ENCODE peak calls at places on chromosomes 13 and 19, in nine cellular contexts. J, L, P, R, V, E, N, X and Q are unnamed samples. For H3K9me3, the result is how much of the 10 kb centered on the place peaks cover.

GRCh38 chr13:114194853-114195252 is 15.8 kb downstream of the CFAP97D2 start:
- DNase-seq in R (no peak), V (no peak), N (no peak), J (no peak), L (no peak), P (no peak), X (no peak), E (no peak), Q (no peak)

GRCh38 chr13:49587311-49587847 is 2.0 kb upstream of the RCBTB1 start:
- DNase-seq in E (no peak), R (no peak), X (no peak), V (no peak), P (no peak), L (no peak), N (no peak), J (no peak), Q (no peak)

GRCh38 chr13:43273362-43273761 is 250.0 kb downstream of the DNAJC15 start:
- DNase-seq in N (no peak), L (no peak), P (no peak), E (no peak), V (no peak), X (no peak), J (no peak), R (no peak), Q (no peak)

GRCh38 chr19:50323782-50324133 is 5.4 kb downstream of the KCNC3 start:
- DNase-seq in V (no peak), R (no peak), N (no peak), J (no peak), L (no peak), X (no peak), E (no peak), P (no peak), Q (no peak)

GRCh38 chr19:51478381-51479285 is at the start of gene CEACAM18:
- DNase-seq in E (no peak), X (peak), L (no peak), R (no peak), P (no peak), V (no peak), J (no peak), N (peak), Q (no peak)

GRCh38 chr13:97226788-97227627 is 4.9 kb downstream of the MBNL2 start:
- DNase-seq in L (no peak), R (no peak), P (no peak), X (no peak), V (no peak), E (peak), N (peak), J (no peak), Q (no peak)

GRCh38 chr19:38400361-38400760 is 2.5 kb upstream of the FAM98C start:
- DNase-seq in J (no peak), N (no peak), L (no peak), R (no peak), X (no peak), V (no peak), P (no peak), E (no peak), Q (no peak)

GRCh38 chr19:19627716-19628498 is at the start of gene LPAR2:
- DNase-seq in X (peak), L (peak), R (no peak), V (no peak), E (peak), J (peak), N (no peak), P (no peak), Q (no peak)

GRCh38 chr19:46393456-46394397 is 19.6 kb downstream of the CCDC8 start:
- DNase-seq in L (peak), P (no peak), V (no peak), J (no peak), E (no peak), R (no peak), X (no peak), N (peak), Q (no peak)

GRCh38 chr13:110010433-110011135 is 224.2 kb upstream of the IRS2 start:
- DNase-seq in V (no peak), J (no peak), E (no peak), R (no peak), P (no peak), N (no peak), X (no peak), L (no peak), Q (no peak)

GRCh38 chr13:110012102-110012739 is 225.8 kb upstream of the IRS2 start:
- DNase-seq in N (no peak), R (no peak), E (no peak), X (no peak), L (no peak), V (no peak), P (no peak), J (no peak), Q (no peak)

GRCh38 chr13:110006304-110006703 is 219.9 kb upstream of the IRS2 start:
- DNase-seq in E (no peak), P (no peak), V (no peak), N (no peak), L (no peak), J (no peak), R (no peak), X (no peak), Q (no peak)

GRCh38 chr13:110005563-110005962 is 219.2 kb upstream of the IRS2 start:
- DNase-seq in J (no peak), P (no peak), N (no peak), V (no peak), L (no peak), E (no peak), X (no peak), R (no peak), Q (no peak)

DNA sequence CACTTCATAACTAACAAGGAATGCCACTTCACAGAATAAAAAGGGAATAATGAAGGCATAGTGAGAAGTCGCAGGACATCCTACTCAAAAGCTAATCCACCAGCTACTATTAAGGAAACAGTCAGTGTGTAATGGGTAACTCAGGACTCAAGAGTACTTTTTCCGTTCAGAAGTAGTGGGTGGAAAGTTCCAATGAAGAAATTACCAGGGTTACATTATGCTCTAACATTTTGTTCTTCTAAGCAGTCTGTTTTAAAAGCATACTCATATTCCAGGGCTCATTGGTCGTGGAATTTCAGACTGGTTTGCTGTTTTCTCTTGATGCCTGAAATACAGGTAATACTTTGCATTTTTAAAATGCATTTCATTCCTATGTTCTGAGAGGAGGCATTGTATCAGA is 222.4 kb upstream of the IRS2 start:
- DNase-seq in E (no peak), V (no peak), N (no peak), X (no peak), P (no peak), L (no peak), R (no peak), J (no peak), Q (no peak)
- H3K9me3 ChIP-seq in E (under half), V (under half), N (under half), X (under half), P (under half), L (under half), R (under half), J (under half), Q (under half)

DNA sequence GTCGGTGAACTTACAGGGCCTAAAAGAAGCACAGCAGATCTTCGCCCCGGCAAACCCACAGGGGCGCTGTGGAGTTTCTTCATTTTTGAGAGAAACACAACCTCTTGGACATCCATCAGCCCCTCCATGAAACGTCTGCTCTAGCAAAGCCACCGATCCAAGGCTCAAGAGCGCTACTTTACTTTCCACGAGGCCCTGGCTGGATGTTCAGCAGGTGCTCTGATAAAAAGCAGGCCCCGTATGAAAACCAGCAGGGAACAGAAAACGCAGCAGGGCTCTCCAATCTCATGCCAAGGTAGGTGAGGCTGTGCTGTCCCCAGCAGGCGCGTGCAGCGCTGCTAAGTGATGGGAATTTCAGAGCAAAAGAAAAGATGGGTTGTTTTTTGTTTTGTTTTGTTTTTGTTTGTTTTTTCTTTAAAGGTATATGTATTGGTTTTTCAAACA is 86.7 kb downstream of the IRS2 start:
- DNase-seq in P (no peak), N (no peak), L (no peak), X (no peak), R (no peak), J (no peak), E (no peak), V (no peak), Q (no peak)
- TF ChIP-seq CTCF in P (no peak), N (no peak), L (no peak), X (no peak), R (no peak), J (no peak), E (no peak), V (no peak), Q (no peak)

DNA sequence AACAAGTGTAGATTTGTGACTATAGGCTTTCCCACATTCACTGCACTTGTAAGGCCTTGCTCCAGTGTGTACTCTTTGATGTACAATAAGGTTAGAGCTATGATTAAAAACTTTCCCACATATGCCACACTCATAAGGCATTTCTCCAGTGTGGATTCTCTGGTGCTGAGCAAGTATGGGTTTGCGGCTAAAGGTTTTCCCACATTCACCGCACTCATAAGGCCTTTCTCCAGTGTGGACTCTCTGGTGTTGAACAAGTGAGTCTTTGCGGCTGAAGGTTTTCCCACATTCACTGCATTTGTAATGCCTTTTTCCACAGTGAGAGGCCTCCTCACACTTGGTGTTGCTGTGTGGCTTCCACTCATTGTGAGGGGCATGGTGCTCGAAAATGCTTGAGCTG is 3.7 kb downstream of the ZNF772 start:
- DNase-seq in N (no peak), X (no peak), R (no peak), J (no peak), V (no peak), P (no peak), E (no peak), L (no peak), Q (no peak)
- H3K9me3 ChIP-seq in N (under half), X (under half), R (half or more), J (under half), V (under half), P (half or more), E (half or more), L (half or more), Q (half or more)

GRCh38 chr19:56377105-56377924 is 16.0 kb downstream of the ZNF582 start:
- DNase-seq in R (no peak), V (no peak), E (no peak), P (no peak), N (no peak), L (no peak), X (no peak), J (no peak), Q (no peak)
- TF ChIP-seq CTCF in R (no peak), V (no peak), E (no peak), P (no peak), N (no peak), L (no peak), X (no peak), J (no peak), Q (no peak)

GRCh38 chr19:58265100-58265499 is 13.7 kb upstream of the ZNF8 start:
- DNase-seq in R (no peak), X (no peak), N (no peak), V (no peak), L (no peak), P (no peak), E (no peak), J (no peak), Q (no peak)

GRCh38 chr19:58262922-58263296 is 15.8 kb upstream of the ZNF8 start:
- DNase-seq in R (no peak), P (no peak), L (no peak), N (no peak), E (no peak), X (no peak), J (no peak), V (no peak), Q (no peak)

GRCh38 chr19:58268344-58268743 is 10.4 kb upstream of the ZNF8 start:
- DNase-seq in P (no peak), E (no peak), V (no peak), L (no peak), N (no peak), R (no peak), J (no peak), X (no peak), Q (no peak)
- H3K9me3 ChIP-seq in P (half or more), E (half or more), V (under half), L (half or more), N (half or more), R (half or more), J (under half), X (under half), Q (half or more)

DNA sequence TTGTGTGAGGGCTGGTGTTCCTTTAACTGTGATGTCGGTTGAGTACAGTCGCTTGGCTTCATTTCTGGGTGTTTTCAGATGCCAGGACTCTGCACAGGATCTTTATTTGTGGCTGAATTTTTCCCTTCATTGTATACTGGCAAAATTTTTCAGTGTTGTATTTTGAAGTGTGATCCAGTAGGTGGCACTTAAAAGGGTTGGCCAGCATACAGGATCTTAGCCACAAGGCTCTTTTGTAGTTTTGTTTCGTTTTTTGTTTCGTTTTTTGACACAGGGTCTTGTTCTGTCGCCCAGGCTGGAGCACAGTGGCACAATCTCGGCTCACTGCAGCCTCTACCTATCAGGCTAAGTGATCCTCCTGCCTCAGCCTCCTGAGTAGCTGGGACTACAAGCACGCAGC is 8.7 kb downstream of the FCAR start:
- DNase-seq in V (no peak), R (no peak), J (no peak), E (no peak), L (no peak), N (no peak), P (no peak), X (no peak), Q (no peak)
- TF ChIP-seq CTCF in V (no peak), R (no peak), J (no peak), E (no peak), L (no peak), N (no peak), P (no peak), X (no peak), Q (no peak)

GRCh38 chr19:11902228-11902627 is 14.6 kb downstream of the ZNF69 start:
- DNase-seq in L (no peak), J (no peak), V (no peak), X (no peak), E (no peak), P (no peak), R (no peak), N (no peak), Q (no peak)

GRCh38 chr19:11905928-11906327 is 18.3 kb downstream of the ZNF69 start:
- DNase-seq in V (no peak), E (no peak), L (no peak), X (no peak), R (no peak), J (no peak), P (no peak), N (no peak), Q (no peak)
- H3K9me3 ChIP-seq in V (under half), E (half or more), L (half or more), X (under half), R (under half), J (under half), P (half or more), N (under half), Q (half or more)

GRCh38 chr13:70386919-70387318 is 278.7 kb upstream of the KLHL1 start:
- DNase-seq in L (peak), E (no peak), X (no peak), P (no peak), J (no peak), R (no peak), N (no peak), V (no peak), Q (no peak)
- TF ChIP-seq CTCF in L (no peak), E (no peak), X (no peak), P (no peak), J (no peak), R (no peak), N (no peak), V (no peak), Q (no peak)

DNA sequence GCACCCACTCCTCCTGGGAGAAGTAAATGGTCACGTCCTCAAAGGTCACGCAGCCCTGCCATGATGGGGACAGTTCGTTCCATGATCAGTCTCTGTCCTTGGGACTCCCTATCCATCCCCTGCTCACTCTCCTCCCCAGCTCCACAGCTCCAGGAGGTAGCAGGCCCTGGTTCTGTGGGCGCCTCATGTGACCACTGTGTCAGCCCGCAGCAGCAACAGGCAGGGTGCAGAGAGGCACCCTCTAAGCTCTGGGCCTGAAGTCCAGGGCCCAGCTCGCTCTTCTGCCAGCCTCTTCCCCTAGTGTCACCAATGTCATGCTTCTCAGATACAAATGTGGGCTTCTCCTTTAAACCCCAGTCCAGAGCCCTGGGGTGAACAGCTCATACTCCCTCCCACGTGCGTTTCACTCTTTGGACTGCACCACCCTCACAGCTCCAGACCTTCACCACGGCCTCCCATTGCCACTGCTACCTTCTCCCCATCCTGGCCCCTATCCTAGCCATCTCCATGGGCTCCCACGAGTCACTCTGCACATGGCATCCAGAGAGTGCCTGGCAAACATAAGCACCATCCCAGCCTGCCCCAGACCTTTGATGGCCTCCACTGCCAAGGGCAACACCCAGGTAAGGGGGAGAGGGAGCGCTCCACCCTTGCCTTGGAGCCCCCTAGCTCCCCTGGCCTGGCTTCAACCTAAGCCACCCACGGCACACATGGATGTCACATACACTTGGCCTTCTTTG is 2.9 kb downstream of the ZNF792 start:
- DNase-seq in L (peak), P (no peak), R (no peak), X (no peak), V (no peak), N (no peak), E (no peak), J (no peak), Q (no peak)
- H3K9me3 ChIP-seq in L (half or more), P (half or more), R (under half), X (under half), V (under half), N (under half), E (half or more), J (under half), Q (half or more)